ENCODE peak calls at places on chromosomes 12 and 14, in four cellular contexts. One of them, this sample, is unnamed.

GRCh38 chr14:105563347-105563737 is 37.0 kb downstream of the TMEM121 start:
- DNase-seq in prostate gland: no peak
- DNase-seq in BJ: no peak
- DNase-seq in activated CD4-positive, alpha-beta T cell treated with anti-CD3 and anti-CD28 coated beads for 1 hour: no peak
- DNase-seq in this sample: no peak

GRCh38 chr12:129101404-129101803 is 248.1 kb downstream of the GLT1D1 start:
- DNase-seq in prostate gland: no peak
- DNase-seq in BJ: no peak
- DNase-seq in activated CD4-positive, alpha-beta T cell treated with anti-CD3 and anti-CD28 coated beads for 1 hour: no peak
- DNase-seq in this sample: no peak

GRCh38 chr12:46131729-46132128 is 137.1 kb downstream of the SLC38A1 start:
- DNase-seq in prostate gland: no peak
- DNase-seq in BJ: no peak
- DNase-seq in activated CD4-positive, alpha-beta T cell treated with anti-CD3 and anti-CD28 coated beads for 1 hour: no peak
- DNase-seq in this sample: no peak

GRCh38 chr14:103679351-103679750 is 35.9 kb downstream of the XRCC3 start:
- DNase-seq in prostate gland: peak
- DNase-seq in BJ: no peak
- DNase-seq in activated CD4-positive, alpha-beta T cell treated with anti-CD3 and anti-CD28 coated beads for 1 hour: peak
- DNase-seq in this sample: peak

GRCh38 chr14:51188566-51189185 is 51.4 kb upstream of the TMX1 start:
- DNase-seq in prostate gland: peak
- DNase-seq in BJ: peak
- DNase-seq in activated CD4-positive, alpha-beta T cell treated with anti-CD3 and anti-CD28 coated beads for 1 hour: no peak
- DNase-seq in this sample: peak

GRCh38 chr12:10392394-10392930 is 2.6 kb upstream of the KLRK1 start:
- DNase-seq in prostate gland: peak
- DNase-seq in BJ: peak
- DNase-seq in activated CD4-positive, alpha-beta T cell treated with anti-CD3 and anti-CD28 coated beads for 1 hour: no peak
- DNase-seq in this sample: peak

GRCh38 chr12:99810718-99811593 is 163.4 kb downstream of the GARIN6 start:
- DNase-seq in prostate gland: no peak
- DNase-seq in BJ: no peak
- DNase-seq in activated CD4-positive, alpha-beta T cell treated with anti-CD3 and anti-CD28 coated beads for 1 hour: no peak
- DNase-seq in this sample: peak

GRCh38 chr12:71169286-71169685 is 11.5 kb upstream of the TSPAN8 start:
- DNase-seq in prostate gland: no peak
- DNase-seq in BJ: no peak
- DNase-seq in activated CD4-positive, alpha-beta T cell treated with anti-CD3 and anti-CD28 coated beads for 1 hour: no peak
- DNase-seq in this sample: no peak

GRCh38 chr12:13135336-13136178 is 32.1 kb upstream of the GSG1 start:
- DNase-seq in prostate gland: peak
- DNase-seq in BJ: peak
- DNase-seq in activated CD4-positive, alpha-beta T cell treated with anti-CD3 and anti-CD28 coated beads for 1 hour: no peak
- DNase-seq in this sample: peak

GRCh38 chr14:54686871-54687749 is 120.2 kb downstream of the SAMD4A start:
- DNase-seq in prostate gland: no peak
- DNase-seq in BJ: no peak
- DNase-seq in activated CD4-positive, alpha-beta T cell treated with anti-CD3 and anti-CD28 coated beads for 1 hour: no peak
- DNase-seq in this sample: peak

GRCh38 chr12:64976131-64976530 is 145.0 kb downstream of the WIF1 start:
- DNase-seq in prostate gland: no peak
- DNase-seq in BJ: no peak
- DNase-seq in activated CD4-positive, alpha-beta T cell treated with anti-CD3 and anti-CD28 coated beads for 1 hour: no peak
- DNase-seq in this sample: peak

GRCh38 chr12:47785887-47786661 is 13.0 kb downstream of the SLC48A1 start:
- DNase-seq in prostate gland: no peak
- DNase-seq in BJ: no peak
- DNase-seq in activated CD4-positive, alpha-beta T cell treated with anti-CD3 and anti-CD28 coated beads for 1 hour: no peak
- DNase-seq in this sample: no peak

GRCh38 chr14:87960013-87960787 is 32.8 kb downstream of the GALC start:
- DNase-seq in prostate gland: no peak
- DNase-seq in BJ: no peak
- DNase-seq in activated CD4-positive, alpha-beta T cell treated with anti-CD3 and anti-CD28 coated beads for 1 hour: no peak
- DNase-seq in this sample: no peak

GRCh38 chr14:29759521-29760340 is 167.9 kb downstream of the PRKD1 start:
- DNase-seq in prostate gland: no peak
- DNase-seq in BJ: no peak
- DNase-seq in activated CD4-positive, alpha-beta T cell treated with anti-CD3 and anti-CD28 coated beads for 1 hour: no peak
- DNase-seq in this sample: no peak

GRCh38 chr12:60874091-60874490 is 1278.3 kb downstream of the SLC16A7 start:
- DNase-seq in prostate gland: no peak
- DNase-seq in BJ: no peak
- DNase-seq in activated CD4-positive, alpha-beta T cell treated with anti-CD3 and anti-CD28 coated beads for 1 hour: no peak
- DNase-seq in this sample: no peak

GRCh38 chr14:77583657-77584056 is 32.8 kb downstream of the SPTLC2 start:
- DNase-seq in prostate gland: no peak
- DNase-seq in BJ: no peak
- DNase-seq in activated CD4-positive, alpha-beta T cell treated with anti-CD3 and anti-CD28 coated beads for 1 hour: no peak
- DNase-seq in this sample: no peak

GRCh38 chr12:86233126-86233525 is 23.1 kb downstream of the MGAT4C start:
- DNase-seq in prostate gland: no peak
- DNase-seq in BJ: no peak
- DNase-seq in activated CD4-positive, alpha-beta T cell treated with anti-CD3 and anti-CD28 coated beads for 1 hour: no peak
- DNase-seq in this sample: peak

GRCh38 chr12:94686834-94687628 is 36.7 kb upstream of the TMCC3 start:
- DNase-seq in prostate gland: no peak
- DNase-seq in BJ: no peak
- DNase-seq in activated CD4-positive, alpha-beta T cell treated with anti-CD3 and anti-CD28 coated beads for 1 hour: no peak
- DNase-seq in this sample: no peak

GRCh38 chr12:12997734-12998133 is 2.3 kb downstream of the HEBP1 start:
- DNase-seq in prostate gland: no peak
- DNase-seq in BJ: no peak
- DNase-seq in activated CD4-positive, alpha-beta T cell treated with anti-CD3 and anti-CD28 coated beads for 1 hour: no peak
- DNase-seq in this sample: no peak

GRCh38 chr12:52145228-52145940 is 46.4 kb downstream of the KRT80 start:
- DNase-seq in prostate gland: no peak
- DNase-seq in BJ: no peak
- DNase-seq in activated CD4-positive, alpha-beta T cell treated with anti-CD3 and anti-CD28 coated beads for 1 hour: no peak
- DNase-seq in this sample: no peak

GRCh38 chr14:63745272-63745671 is 17.4 kb upstream of the SGPP1 start:
- DNase-seq in prostate gland: no peak
- DNase-seq in BJ: no peak
- DNase-seq in activated CD4-positive, alpha-beta T cell treated with anti-CD3 and anti-CD28 coated beads for 1 hour: no peak
- DNase-seq in this sample: no peak

GRCh38 chr12:53956251-53956887 is 1.7 kb downstream of the HOXC12 start:
- DNase-seq in prostate gland: no peak
- DNase-seq in BJ: no peak
- DNase-seq in activated CD4-positive, alpha-beta T cell treated with anti-CD3 and anti-CD28 coated beads for 1 hour: no peak
- DNase-seq in this sample: no peak

GRCh38 chr12:3097186-3097804 is 20.1 kb downstream of the TSPAN9 start:
- DNase-seq in prostate gland: peak
- DNase-seq in BJ: no peak
- DNase-seq in activated CD4-positive, alpha-beta T cell treated with anti-CD3 and anti-CD28 coated beads for 1 hour: no peak
- DNase-seq in this sample: peak

GRCh38 chr14:64704145-64704742 is at the start of gene PLEKHG3:
- DNase-seq in prostate gland: peak
- DNase-seq in BJ: no peak
- DNase-seq in activated CD4-positive, alpha-beta T cell treated with anti-CD3 and anti-CD28 coated beads for 1 hour: no peak
- DNase-seq in this sample: peak

GRCh38 chr12:22271036-22271435 is 63.5 kb downstream of the ST8SIA1 start:
- DNase-seq in prostate gland: no peak
- DNase-seq in BJ: peak
- DNase-seq in activated CD4-positive, alpha-beta T cell treated with anti-CD3 and anti-CD28 coated beads for 1 hour: no peak
- DNase-seq in this sample: peak

GRCh38 chr12:109477963-109478315 is 505 bp downstream of the UBE3B start:
- DNase-seq in prostate gland: no peak
- DNase-seq in BJ: no peak
- DNase-seq in activated CD4-positive, alpha-beta T cell treated with anti-CD3 and anti-CD28 coated beads for 1 hour: no peak
- DNase-seq in this sample: no peak

GRCh38 chr14:73457050-73457934 is 1.1 kb downstream of the NUMB start:
- DNase-seq in prostate gland: peak
- DNase-seq in BJ: no peak
- DNase-seq in activated CD4-positive, alpha-beta T cell treated with anti-CD3 and anti-CD28 coated beads for 1 hour: no peak
- DNase-seq in this sample: peak

GRCh38 chr12:85872497-85873091 is 1.5 kb upstream of the NTS start:
- DNase-seq in prostate gland: no peak
- DNase-seq in BJ: no peak
- DNase-seq in activated CD4-positive, alpha-beta T cell treated with anti-CD3 and anti-CD28 coated beads for 1 hour: no peak
- DNase-seq in this sample: peak

GRCh38 chr12:795305-795704 is 42.9 kb downstream of the WNK1 start:
- DNase-seq in prostate gland: no peak
- DNase-seq in BJ: no peak
- DNase-seq in activated CD4-positive, alpha-beta T cell treated with anti-CD3 and anti-CD28 coated beads for 1 hour: peak
- DNase-seq in this sample: no peak

GRCh38 chr14:24108336-24108874 is 6.2 kb upstream of the DCAF11 start:
- DNase-seq in prostate gland: no peak
- DNase-seq in BJ: no peak
- DNase-seq in activated CD4-positive, alpha-beta T cell treated with anti-CD3 and anti-CD28 coated beads for 1 hour: no peak
- DNase-seq in this sample: no peak

GRCh38 chr12:122045262-122045661 is 23.6 kb downstream of the BCL7A start:
- DNase-seq in prostate gland: no peak
- DNase-seq in BJ: no peak
- DNase-seq in activated CD4-positive, alpha-beta T cell treated with anti-CD3 and anti-CD28 coated beads for 1 hour: no peak
- DNase-seq in this sample: no peak

This sample was measured in astrocyte of the hippocampus.